ENCODE peak calls at places on chromosomes 16 and 17, in eight cellular contexts. X, H, E, B, K, N, C and A are unnamed samples.

GRCh38 chr16:84913315-84913714 is 93.5 kb downstream of the CRISPLD2 start:
- DNase-seq in E (no peak), C (no peak), X (no peak), H (no peak), B (no peak), K (no peak), N (peak), A (peak)

GRCh38 chr16:49081556-49081955 is 200.1 kb downstream of the CBLN1 start:
- DNase-seq in N (no peak), B (no peak), X (no peak), H (no peak), E (peak), C (no peak), K (no peak), A (no peak)

GRCh38 chr17:57104461-57105175 is 19.6 kb downstream of the AKAP1 start:
- DNase-seq in B (no peak), C (no peak), K (no peak), E (peak), H (no peak), N (no peak), X (no peak), A (no peak)

GRCh38 chr17:46770818-46771600 is 47.5 kb downstream of the WNT3 start:
- DNase-seq in B (peak), C (peak), H (peak), N (no peak), E (peak), K (peak), X (no peak), A (peak)

GRCh38 chr17:50129946-50130777 is at the start of gene SAMD14:
- DNase-seq in E (no peak), H (no peak), B (peak), C (no peak), X (no peak), N (no peak), K (no peak), A (peak)

GRCh38 chr16:79703066-79703465 is 102.5 kb upstream of the MAF start:
- DNase-seq in H (no peak), C (no peak), N (no peak), B (no peak), E (no peak), K (no peak), X (no peak), A (no peak)

GRCh38 chr16:12780467-12780866 is 23.2 kb downstream of the CPPED1 start:
- DNase-seq in X (no peak), K (no peak), N (no peak), B (no peak), C (no peak), H (no peak), E (no peak), A (no peak)

GRCh38 chr16:590165-590874 is 454 bp downstream of the RAB40C start:
- DNase-seq in H (peak), N (no peak), E (no peak), X (no peak), B (no peak), K (peak), C (peak), A (no peak)

GRCh38 chr16:16005725-16006124 is 56.3 kb downstream of the ABCC1 start:
- DNase-seq in B (no peak), H (no peak), X (no peak), K (no peak), C (no peak), N (no peak), E (no peak), A (no peak)

GRCh38 chr17:3861761-3862681 is 16.0 kb upstream of the NCBP3 start:
- DNase-seq in B (no peak), N (no peak), K (no peak), E (no peak), H (no peak), X (no peak), C (peak), A (no peak)

GRCh38 chr17:2853111-2853721 is 57.0 kb downstream of the RAP1GAP2 start:
- DNase-seq in C (peak), N (no peak), B (peak), E (no peak), H (peak), K (peak), X (no peak), A (no peak)

GRCh38 chr16:80092686-80093085 is 448.1 kb upstream of the DYNLRB2 start:
- DNase-seq in C (no peak), E (no peak), X (no peak), K (no peak), H (no peak), B (no peak), N (no peak), A (no peak)

GRCh38 chr16:2842340-2843000 is 12.4 kb downstream of the ZG16B start:
- DNase-seq in K (peak), E (no peak), N (no peak), H (no peak), X (peak), C (peak), B (no peak), A (peak)

GRCh38 chr16:27242868-27243590 is 25.5 kb downstream of the NSMCE1 start:
- DNase-seq in E (peak), H (no peak), X (no peak), N (peak), C (peak), K (no peak), B (no peak), A (peak)

GRCh38 chr17:80885922-80886582 is 105.6 kb upstream of the CHMP6 start:
- DNase-seq in H (no peak), X (no peak), K (no peak), N (no peak), B (no peak), C (peak), E (no peak), A (no peak)

GRCh38 chr17:29936724-29937123 is 4.7 kb upstream of the EFCAB5 start:
- DNase-seq in H (no peak), C (no peak), B (no peak), E (no peak), X (no peak), K (no peak), N (no peak), A (no peak)